ENCODE peak calls at places on chromosome 5, in five cellular contexts. H is heart left ventricle, M is cardiac muscle cell, U is fibroblast of pulmonary artery, A is right atrium auricular region. T is an unnamed sample.

GRCh38 chr5:146206257-146206656 is 2.9 kb downstream of the RBM27 start:
- DNase-seq in M (no peak), A (no peak), U (no peak), H (no peak), T (no peak)

GRCh38 chr5:173835662-173836061 is 52.5 kb upstream of the CPEB4 start:
- DNase-seq in M (no peak), A (no peak), H (no peak), U (no peak), T (no peak)

GRCh38 chr5:73911761-73912393 is 285.9 kb downstream of the ARHGEF28 start:
- DNase-seq in M (no peak), A (no peak), U (no peak), H (no peak), T (no peak)

GRCh38 chr5:163564321-163564924 is 59.0 kb downstream of the MAT2B start:
- DNase-seq in M (peak), A (peak), U (peak), H (no peak), T (no peak)

GRCh38 chr5:139064613-139065012 is 133.6 kb downstream of the SIL1 start:
- DNase-seq in M (no peak), H (no peak), U (no peak), A (no peak), T (no peak)

GRCh38 chr5:165334186-165334585 is 1828.8 kb downstream of the MAT2B start:
- DNase-seq in U (no peak), M (no peak), A (no peak), H (no peak), T (no peak)

GRCh38 chr5:16863380-16864007 is 72.6 kb downstream of the MYO10 start:
- DNase-seq in H (no peak), U (no peak), M (no peak), A (no peak), T (no peak)

GRCh38 chr5:42855386-42855785 is 43.7 kb upstream of the SELENOP start:
- DNase-seq in U (no peak), H (no peak), A (no peak), M (no peak), T (no peak)

GRCh38 chr5:72355706-72356299 is 35.6 kb downstream of the PTCD2 start:
- DNase-seq in H (no peak), A (no peak), M (peak), U (peak), T (no peak)
- TF ChIP-seq CTCF in H (peak), A (peak), M (peak), U (peak), T (peak)

DNA sequence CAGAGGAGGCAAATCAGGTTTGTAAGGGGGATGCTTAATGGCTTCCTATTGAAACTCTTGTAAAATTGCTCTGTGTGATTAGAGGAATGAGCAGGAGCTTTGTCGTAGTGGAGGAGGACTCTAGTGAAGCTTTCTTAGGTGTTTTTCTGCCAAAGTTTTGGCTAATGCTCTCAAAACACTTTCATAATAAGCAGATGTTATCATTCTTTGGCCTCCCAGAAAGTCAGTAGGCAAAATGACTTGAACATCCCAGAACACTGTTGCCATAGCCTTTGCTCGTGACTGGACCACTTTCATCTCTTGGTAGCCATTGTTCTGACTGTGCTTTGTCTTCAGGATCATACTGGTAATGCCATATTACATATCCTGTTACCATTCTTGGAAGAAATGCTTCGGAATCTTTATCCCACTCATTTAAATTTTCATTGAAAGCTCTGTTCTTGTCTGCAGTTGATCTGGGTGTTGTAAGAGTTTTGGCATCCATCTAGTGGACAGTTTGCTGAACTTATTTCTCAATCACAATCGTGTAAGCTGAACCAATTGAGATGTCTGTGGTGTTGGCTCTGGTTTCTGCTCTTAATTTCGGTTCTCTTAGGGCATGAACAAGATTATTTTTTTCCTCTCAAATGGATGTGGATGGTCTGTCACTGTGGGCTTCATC is 187.6 kb downstream of the COMMD10 start:
- DNase-seq in A (no peak), H (no peak), M (no peak), U (peak), T (no peak)
- TF ChIP-seq CTCF in A (no peak), H (no peak), M (no peak), U (peak), T (no peak)

DNA sequence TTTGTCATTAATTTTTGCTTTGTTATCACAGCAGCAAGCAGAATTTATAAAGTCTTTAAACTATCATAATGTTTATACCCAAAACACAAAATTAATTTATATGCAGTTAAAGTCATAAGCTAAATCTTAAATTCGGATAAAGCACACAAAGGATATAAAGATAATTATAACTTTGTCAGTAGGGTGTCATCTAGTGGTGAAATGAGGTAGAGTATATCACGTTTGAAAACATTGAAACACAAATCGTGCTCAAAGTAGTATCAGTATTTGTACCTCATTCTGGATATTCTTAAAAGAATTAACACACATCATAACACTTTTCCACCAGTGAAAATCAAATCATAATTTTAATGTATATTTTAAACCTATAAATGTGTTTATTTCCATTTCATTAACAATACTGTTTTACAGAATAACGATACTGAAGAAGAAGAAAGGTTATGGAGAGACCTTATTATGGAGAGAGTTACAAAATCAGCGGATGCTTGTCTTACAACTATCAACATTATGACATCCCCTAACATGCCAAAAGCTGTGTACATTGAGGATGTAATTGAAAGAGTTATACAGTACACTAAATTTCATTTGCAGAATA is 129.5 kb downstream of the NIPBL start:
- DNase-seq in U (peak), M (peak), H (no peak), A (no peak), T (no peak)
- TF ChIP-seq CTCF in U (peak), M (peak), H (peak), A (peak), T (peak)

GRCh38 chr5:158811350-158811749 is 288.4 kb downstream of the EBF1 start:
- DNase-seq in U (no peak), M (no peak), H (no peak), A (no peak), T (no peak)
- TF ChIP-seq CTCF in U (no peak), M (no peak), H (no peak), A (no peak), T (peak)

DNA sequence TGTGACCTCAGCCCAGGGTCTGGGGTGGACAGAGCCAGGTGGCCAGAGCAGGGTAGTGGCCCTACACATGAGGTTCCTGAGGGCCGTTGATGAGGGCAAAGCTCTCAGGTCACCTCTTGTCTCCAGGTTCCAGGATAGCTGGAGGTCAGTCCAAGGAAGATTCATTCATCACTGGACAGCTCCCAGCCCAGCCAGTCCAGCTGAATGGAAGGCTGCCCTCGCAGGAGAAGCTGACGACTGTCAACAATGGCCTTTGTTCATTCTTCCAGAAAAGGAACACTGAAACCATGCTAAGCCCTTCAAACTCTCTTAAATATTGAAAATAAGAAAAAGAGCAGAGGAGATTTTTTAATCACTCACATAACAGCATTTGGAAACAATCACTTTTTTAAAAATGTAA is 169.7 kb upstream of the TBCA start:
- DNase-seq in U (no peak), H (no peak), A (no peak), M (no peak), T (no peak)
- TF ChIP-seq CTCF in U (no peak), H (no peak), A (no peak), M (no peak), T (no peak)

GRCh38 chr5:177576169-177576568 is 15.8 kb upstream of the TMED9 start:
- DNase-seq in A (no peak), H (no peak), M (no peak), U (no peak), T (no peak)
- TF ChIP-seq CTCF in A (no peak), H (no peak), M (no peak), U (no peak), T (no peak)

T was measured in osteocyte.